ENCODE peak calls at places on chromosomes 16 and 17, in five cellular contexts. One of them, this sample, is unnamed.
A peak's percentile ranks its signal among the peaks of the same experiment; 100 is the strongest.

GRCh38 chr17:71287246-71287828 is 833.5 kb upstream of the SOX9 start:
- DNase-seq in CD8-positive, alpha-beta memory T cell: no peak
- DNase-seq in left ventricle myocardium inferior: no peak
- DNase-seq in cardiac muscle cell: peak; percentile 22
- DNase-seq in endothelial cell of umbilical vein: no peak
- DNase-seq in this sample: no peak

GRCh38 chr16:24372824-24373223 is 116.7 kb downstream of the CACNG3 start:
- DNase-seq in CD8-positive, alpha-beta memory T cell: no peak
- DNase-seq in left ventricle myocardium inferior: no peak
- DNase-seq in cardiac muscle cell: no peak
- DNase-seq in endothelial cell of umbilical vein: no peak
- DNase-seq in this sample: no peak

GRCh38 chr17:61460796-61461585 is 8.8 kb downstream of the TBX4 start:
- DNase-seq in CD8-positive, alpha-beta memory T cell: no peak
- DNase-seq in left ventricle myocardium inferior: no peak
- DNase-seq in cardiac muscle cell: no peak
- DNase-seq in endothelial cell of umbilical vein: no peak
- DNase-seq in this sample: no peak

GRCh38 chr17:75153854-75154194 is 488 bp downstream of the JPT1 start:
- DNase-seq in CD8-positive, alpha-beta memory T cell: no peak
- DNase-seq in left ventricle myocardium inferior: no peak
- DNase-seq in cardiac muscle cell: no peak
- DNase-seq in endothelial cell of umbilical vein: peak; percentile 29
- DNase-seq in this sample: no peak

GRCh38 chr17:44774271-44775135 is 15.7 kb downstream of the ADAM11 start:
- DNase-seq in CD8-positive, alpha-beta memory T cell: peak; percentile 89
- DNase-seq in left ventricle myocardium inferior: peak; percentile 88
- DNase-seq in cardiac muscle cell: peak; percentile 78
- DNase-seq in endothelial cell of umbilical vein: peak; percentile 71
- DNase-seq in this sample: peak; percentile 90

GRCh38 chr16:63890072-63890471 is 1231.8 kb downstream of the CDH11 start:
- DNase-seq in CD8-positive, alpha-beta memory T cell: no peak
- DNase-seq in left ventricle myocardium inferior: no peak
- DNase-seq in cardiac muscle cell: peak; percentile 78
- DNase-seq in endothelial cell of umbilical vein: peak; percentile 6
- DNase-seq in this sample: no peak

GRCh38 chr17:17181666-17182600 is 24.2 kb downstream of the PLD6 start:
- DNase-seq in CD8-positive, alpha-beta memory T cell: no peak
- DNase-seq in left ventricle myocardium inferior: no peak
- DNase-seq in cardiac muscle cell: no peak
- DNase-seq in endothelial cell of umbilical vein: no peak
- DNase-seq in this sample: no peak

GRCh38 chr17:60361889-60362288 is 30.0 kb downstream of the USP32 start:
- DNase-seq in CD8-positive, alpha-beta memory T cell: no peak
- DNase-seq in left ventricle myocardium inferior: no peak
- DNase-seq in cardiac muscle cell: no peak
- DNase-seq in endothelial cell of umbilical vein: no peak
- DNase-seq in this sample: no peak

GRCh38 chr17:7848665-7849184 is 6.1 kb upstream of the TMEM88 start:
- DNase-seq in CD8-positive, alpha-beta memory T cell: no peak
- DNase-seq in left ventricle myocardium inferior: no peak
- DNase-seq in cardiac muscle cell: no peak
- DNase-seq in endothelial cell of umbilical vein: no peak
- DNase-seq in this sample: no peak

DNA sequence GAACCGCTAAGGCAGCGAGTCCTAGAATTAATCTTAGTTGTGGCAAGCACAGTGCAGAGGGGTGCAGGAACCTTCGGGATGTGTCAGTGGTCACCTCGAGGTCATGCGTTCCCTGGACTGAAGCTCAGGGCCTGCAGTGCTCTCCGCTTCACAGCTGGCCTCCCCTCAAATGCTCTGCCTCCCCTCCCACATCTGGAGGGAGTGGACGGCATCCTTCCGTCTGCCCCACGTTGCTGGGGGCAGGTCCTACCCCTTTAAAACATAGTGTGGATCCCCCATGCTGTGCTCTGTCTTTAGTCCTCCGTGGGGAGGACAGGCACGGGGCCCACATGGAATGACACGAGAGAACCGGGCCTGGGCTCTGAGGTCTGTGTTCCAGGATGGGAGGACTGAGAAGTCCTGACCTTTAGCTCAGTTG is 99.5 kb upstream of the CDC42EP4 start:
- DNase-seq in CD8-positive, alpha-beta memory T cell: no peak
- DNase-seq in left ventricle myocardium inferior: no peak
- DNase-seq in cardiac muscle cell: no peak
- DNase-seq in endothelial cell of umbilical vein: no peak
- DNase-seq in this sample: no peak
- H3K9me3 ChIP-seq in CD8-positive, alpha-beta memory T cell: no peaks in the 10 kb centered on the region
- H3K9me3 ChIP-seq in left ventricle myocardium inferior: no peaks in the 10 kb centered on the region
- H3K9me3 ChIP-seq in cardiac muscle cell: no peaks in the 10 kb centered on the region
- H3K9me3 ChIP-seq in endothelial cell of umbilical vein: no peaks in the 10 kb centered on the region
- H3K9me3 ChIP-seq in this sample: no peaks in the 10 kb centered on the region

GRCh38 chr16:55046146-55046460 is 115.4 kb downstream of the IRX5 start:
- DNase-seq in CD8-positive, alpha-beta memory T cell: no peak
- DNase-seq in left ventricle myocardium inferior: no peak
- DNase-seq in cardiac muscle cell: no peak
- DNase-seq in endothelial cell of umbilical vein: no peak
- DNase-seq in this sample: no peak
- H3K9me3 ChIP-seq in CD8-positive, alpha-beta memory T cell: no peaks in the 10 kb centered on the region
- H3K9me3 ChIP-seq in left ventricle myocardium inferior: no peaks in the 10 kb centered on the region
- H3K9me3 ChIP-seq in cardiac muscle cell: no peaks in the 10 kb centered on the region
- H3K9me3 ChIP-seq in endothelial cell of umbilical vein: no peaks in the 10 kb centered on the region
- H3K9me3 ChIP-seq in this sample: no peaks in the 10 kb centered on the region

GRCh38 chr16:87278191-87279093 is 38.8 kb downstream of the C16orf95 start:
- DNase-seq in CD8-positive, alpha-beta memory T cell: no peak
- DNase-seq in left ventricle myocardium inferior: peak; percentile 78
- DNase-seq in cardiac muscle cell: peak; percentile 88
- DNase-seq in endothelial cell of umbilical vein: peak; percentile 86
- DNase-seq in this sample: no peak

GRCh38 chr16:87274808-87275207 is 42.4 kb downstream of the C16orf95 start:
- DNase-seq in CD8-positive, alpha-beta memory T cell: no peak
- DNase-seq in left ventricle myocardium inferior: no peak
- DNase-seq in cardiac muscle cell: peak; percentile 27
- DNase-seq in endothelial cell of umbilical vein: no peak
- DNase-seq in this sample: no peak

GRCh38 chr16:87276091-87276561 is 41.1 kb downstream of the C16orf95 start:
- DNase-seq in CD8-positive, alpha-beta memory T cell: no peak
- DNase-seq in left ventricle myocardium inferior: no peak
- DNase-seq in cardiac muscle cell: no peak
- DNase-seq in endothelial cell of umbilical vein: peak; percentile 8
- DNase-seq in this sample: no peak

GRCh38 chr16:87279094-87279658 is 38.0 kb downstream of the C16orf95 start:
- DNase-seq in CD8-positive, alpha-beta memory T cell: no peak
- DNase-seq in left ventricle myocardium inferior: no peak
- DNase-seq in cardiac muscle cell: no peak
- DNase-seq in endothelial cell of umbilical vein: no peak
- DNase-seq in this sample: no peak

GRCh38 chr16:87276926-87277325 is 40.3 kb downstream of the C16orf95 start:
- DNase-seq in CD8-positive, alpha-beta memory T cell: no peak
- DNase-seq in left ventricle myocardium inferior: no peak
- DNase-seq in cardiac muscle cell: no peak
- DNase-seq in endothelial cell of umbilical vein: no peak
- DNase-seq in this sample: no peak
- H3K9me3 ChIP-seq in CD8-positive, alpha-beta memory T cell: no peaks in the 10 kb centered on the region
- H3K9me3 ChIP-seq in left ventricle myocardium inferior: no peaks in the 10 kb centered on the region
- H3K9me3 ChIP-seq in cardiac muscle cell: no peaks in the 10 kb centered on the region
- H3K9me3 ChIP-seq in endothelial cell of umbilical vein: no peaks in the 10 kb centered on the region
- H3K9me3 ChIP-seq in this sample: no peaks in the 10 kb centered on the region

GRCh38 chr16:89230210-89230609 is 12.7 kb downstream of the ZNF778 start:
- DNase-seq in CD8-positive, alpha-beta memory T cell: no peak
- DNase-seq in left ventricle myocardium inferior: no peak
- DNase-seq in cardiac muscle cell: no peak
- DNase-seq in endothelial cell of umbilical vein: no peak
- DNase-seq in this sample: no peak
- H3K9me3 ChIP-seq in CD8-positive, alpha-beta memory T cell: peaks cover 15% of the 10 kb centered on the region
- H3K9me3 ChIP-seq in left ventricle myocardium inferior: peaks cover 30% of the 10 kb centered on the region
- H3K9me3 ChIP-seq in cardiac muscle cell: no peaks in the 10 kb centered on the region
- H3K9me3 ChIP-seq in endothelial cell of umbilical vein: peaks cover 26% of the 10 kb centered on the region
- H3K9me3 ChIP-seq in this sample: peaks cover 7% of the 10 kb centered on the region

GRCh38 chr16:31061126-31061812 is 12.8 kb downstream of the ZNF668 start:
- DNase-seq in CD8-positive, alpha-beta memory T cell: no peak
- DNase-seq in left ventricle myocardium inferior: no peak
- DNase-seq in cardiac muscle cell: no peak
- DNase-seq in endothelial cell of umbilical vein: no peak
- DNase-seq in this sample: no peak

GRCh38 chr16:31052131-31052530 is 18.8 kb downstream of the STX4 start:
- DNase-seq in CD8-positive, alpha-beta memory T cell: no peak
- DNase-seq in left ventricle myocardium inferior: no peak
- DNase-seq in cardiac muscle cell: peak; percentile 81
- DNase-seq in endothelial cell of umbilical vein: peak; percentile 37
- DNase-seq in this sample: no peak

GRCh38 chr16:31050280-31051030 is 17.1 kb downstream of the STX4 start:
- DNase-seq in CD8-positive, alpha-beta memory T cell: no peak
- DNase-seq in left ventricle myocardium inferior: no peak
- DNase-seq in cardiac muscle cell: no peak
- DNase-seq in endothelial cell of umbilical vein: no peak
- DNase-seq in this sample: no peak

DNA sequence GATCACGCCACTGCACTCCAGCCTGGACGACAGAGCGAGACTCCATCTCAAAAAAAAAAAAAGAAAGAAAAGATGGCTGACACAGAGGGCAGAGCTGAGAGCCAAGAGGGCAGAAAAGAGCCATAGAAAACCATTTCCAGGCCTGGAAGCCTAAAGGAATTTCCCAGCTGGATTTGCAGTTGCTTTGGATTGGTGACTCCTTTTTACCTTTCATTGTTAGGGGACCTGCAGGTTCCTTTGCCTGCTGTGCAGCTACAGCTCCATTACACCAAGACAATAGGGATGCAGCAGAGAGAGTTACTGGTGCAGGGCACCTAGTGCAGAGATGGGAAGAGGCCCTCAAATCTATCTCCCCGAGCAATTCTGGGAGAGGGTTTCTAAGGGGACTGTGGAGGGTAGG is 18.4 kb downstream of the ZNF668 start:
- DNase-seq in CD8-positive, alpha-beta memory T cell: no peak
- DNase-seq in left ventricle myocardium inferior: no peak
- DNase-seq in cardiac muscle cell: no peak
- DNase-seq in endothelial cell of umbilical vein: no peak
- DNase-seq in this sample: no peak
- H3K9me3 ChIP-seq in CD8-positive, alpha-beta memory T cell: no peaks in the 10 kb centered on the region
- H3K9me3 ChIP-seq in left ventricle myocardium inferior: no peaks in the 10 kb centered on the region
- H3K9me3 ChIP-seq in cardiac muscle cell: no peaks in the 10 kb centered on the region
- H3K9me3 ChIP-seq in endothelial cell of umbilical vein: no peaks in the 10 kb centered on the region
- H3K9me3 ChIP-seq in this sample: no peaks in the 10 kb centered on the region